ENCODE peak calls at places on chromosomes 13 and 19, in nine cellular contexts. C, R, B, O, Y, J, X, T and U are unnamed samples.

GRCh38 chr19:11421607-11422098 is 2.5 kb upstream of the RGL3 start:
- DNase-seq in C (no peak), B (no peak), Y (peak), O (no peak), R (no peak), T (peak), J (peak), X (peak), U (no peak)

GRCh38 chr13:48038763-48039162 is 1.2 kb downstream of the NUDT15 start:
- DNase-seq in R (no peak), J (no peak), O (no peak), Y (no peak), T (no peak), C (no peak), B (no peak), X (no peak), U (no peak)

GRCh38 chr13:22107549-22107948 is 436.7 kb downstream of the FGF9 start:
- DNase-seq in B (no peak), O (peak), Y (no peak), R (no peak), T (no peak), C (no peak), X (no peak), J (no peak), U (no peak)

GRCh38 chr19:18660051-18660910 is 23.2 kb upstream of the CRTC1 start:
- DNase-seq in O (peak), B (peak), R (peak), X (no peak), T (peak), Y (peak), C (peak), J (peak), U (peak)

GRCh38 chr19:17539288-17540117 is 15.9 kb upstream of the COLGALT1 start:
- DNase-seq in Y (peak), T (peak), C (peak), J (peak), O (peak), B (peak), X (peak), R (peak), U (peak)

GRCh38 chr13:50732712-50733111 is 110.8 kb downstream of the DLEU7 start:
- DNase-seq in B (peak), Y (peak), C (no peak), O (no peak), R (peak), X (no peak), J (no peak), T (no peak), U (peak)

GRCh38 chr19:49442354-49442753 is 1.0 kb upstream of the SLC17A7 start:
- DNase-seq in O (peak), B (no peak), R (no peak), Y (no peak), J (peak), T (no peak), C (peak), X (peak), U (no peak)

GRCh38 chr19:1379961-1380489 is 3.7 kb upstream of the NDUFS7 start:
- DNase-seq in C (no peak), O (no peak), T (no peak), B (no peak), X (no peak), J (no peak), Y (no peak), R (no peak), U (no peak)

GRCh38 chr19:2475018-2475701 is 767 bp upstream of the GADD45B start:
- DNase-seq in X (no peak), J (peak), C (no peak), T (peak), B (peak), O (no peak), Y (peak), R (peak), U (peak)

GRCh38 chr13:93226623-93227279 is at the start of gene GPC6:
- DNase-seq in X (peak), R (peak), Y (peak), J (peak), O (no peak), B (peak), C (peak), T (no peak), U (peak)

GRCh38 chr13:97366172-97366688 is 67.7 kb upstream of the RAP2A start:
- DNase-seq in B (no peak), Y (peak), R (peak), X (no peak), C (no peak), O (no peak), T (no peak), J (no peak), U (no peak)

GRCh38 chr19:44912854-44913253 is 1.6 kb upstream of the APOC1 start:
- DNase-seq in C (no peak), T (peak), R (peak), B (no peak), O (no peak), Y (peak), X (no peak), J (peak), U (no peak)

GRCh38 chr13:111526922-111527321 is 206.5 kb downstream of the TEX29 start:
- DNase-seq in X (peak), C (no peak), J (no peak), Y (no peak), B (no peak), O (no peak), R (no peak), T (peak), U (no peak)

GRCh38 chr19:2083174-2083854 is 12.8 kb downstream of the MOB3A start:
- DNase-seq in R (no peak), X (no peak), J (no peak), Y (no peak), B (no peak), C (no peak), O (no peak), T (no peak), U (no peak)

GRCh38 chr19:45340232-45340898 is at the start of gene KLC3:
- DNase-seq in J (no peak), B (no peak), X (peak), R (no peak), O (peak), C (no peak), T (peak), Y (no peak), U (no peak)

GRCh38 chr19:7507884-7508283 is 8.0 kb upstream of the ZNF358 start:
- DNase-seq in J (peak), X (peak), R (peak), C (peak), Y (peak), O (peak), T (peak), B (peak), U (peak)

GRCh38 chr13:31209172-31209818 is 9.5 kb downstream of the B3GLCT start:
- DNase-seq in T (no peak), R (peak), Y (peak), O (no peak), J (peak), B (peak), C (peak), X (peak), U (peak)

GRCh38 chr13:106919093-106919492 is 351.2 kb upstream of the ARGLU1 start:
- DNase-seq in Y (peak), B (no peak), C (no peak), J (no peak), X (no peak), R (no peak), T (no peak), O (no peak), U (no peak)
- H3K4me3 ChIP-seq in Y (no peak), B (no peak), C (no peak), J (no peak), X (no peak), R (no peak), T (peak), O (no peak), U (no peak)

GRCh38 chr13:19685034-19685433 is 51.6 kb downstream of the MPHOSPH8 start:
- DNase-seq in R (no peak), X (no peak), B (no peak), C (no peak), T (no peak), O (no peak), Y (no peak), J (no peak), U (no peak)

GRCh38 chr13:19685445-19685844 is 52.0 kb downstream of the MPHOSPH8 start:
- DNase-seq in R (no peak), J (no peak), X (no peak), Y (no peak), B (no peak), C (no peak), T (no peak), O (no peak), U (no peak)

GRCh38 chr13:19680751-19681150 is 47.3 kb downstream of the MPHOSPH8 start:
- DNase-seq in X (no peak), J (no peak), B (peak), O (no peak), C (no peak), T (no peak), R (no peak), Y (peak), U (no peak)

GRCh38 chr13:19681517-19681916 is 48.1 kb downstream of the MPHOSPH8 start:
- DNase-seq in R (no peak), J (no peak), O (no peak), Y (no peak), X (no peak), C (no peak), B (peak), T (no peak), U (no peak)
- TF ChIP-seq CTCF in R (no peak), J (no peak), O (no peak), Y (no peak), X (no peak), C (no peak), B (no peak), T (no peak), U (no peak)

GRCh38 chr19:21559444-21559843 is 54.0 kb downstream of the ZNF429 start:
- DNase-seq in Y (no peak), O (no peak), C (no peak), R (no peak), B (no peak), J (no peak), X (peak), T (no peak), U (no peak)
- H3K4me3 ChIP-seq in Y (no peak), O (no peak), C (no peak), R (no peak), B (no peak), J (no peak), X (no peak), T (no peak), U (no peak)

GRCh38 chr19:35153701-35154534 is 617 bp upstream of the FXYD5 start:
- DNase-seq in O (peak), B (no peak), R (no peak), C (no peak), X (peak), J (peak), Y (peak), T (peak), U (no peak)

GRCh38 chr19:35156673-35157014 is 2.1 kb downstream of the FXYD5 start:
- DNase-seq in X (no peak), O (no peak), B (no peak), Y (no peak), T (no peak), J (no peak), C (no peak), R (no peak), U (no peak)

GRCh38 chr19:35155441-35155840 is 906 bp downstream of the FXYD5 start:
- DNase-seq in Y (peak), C (no peak), J (no peak), R (no peak), B (no peak), X (no peak), T (no peak), O (no peak), U (no peak)

GRCh38 chr19:35155981-35156672 is 1.6 kb downstream of the FXYD5 start:
- DNase-seq in J (no peak), T (no peak), X (no peak), R (no peak), O (no peak), Y (no peak), B (no peak), C (no peak), U (no peak)

DNA sequence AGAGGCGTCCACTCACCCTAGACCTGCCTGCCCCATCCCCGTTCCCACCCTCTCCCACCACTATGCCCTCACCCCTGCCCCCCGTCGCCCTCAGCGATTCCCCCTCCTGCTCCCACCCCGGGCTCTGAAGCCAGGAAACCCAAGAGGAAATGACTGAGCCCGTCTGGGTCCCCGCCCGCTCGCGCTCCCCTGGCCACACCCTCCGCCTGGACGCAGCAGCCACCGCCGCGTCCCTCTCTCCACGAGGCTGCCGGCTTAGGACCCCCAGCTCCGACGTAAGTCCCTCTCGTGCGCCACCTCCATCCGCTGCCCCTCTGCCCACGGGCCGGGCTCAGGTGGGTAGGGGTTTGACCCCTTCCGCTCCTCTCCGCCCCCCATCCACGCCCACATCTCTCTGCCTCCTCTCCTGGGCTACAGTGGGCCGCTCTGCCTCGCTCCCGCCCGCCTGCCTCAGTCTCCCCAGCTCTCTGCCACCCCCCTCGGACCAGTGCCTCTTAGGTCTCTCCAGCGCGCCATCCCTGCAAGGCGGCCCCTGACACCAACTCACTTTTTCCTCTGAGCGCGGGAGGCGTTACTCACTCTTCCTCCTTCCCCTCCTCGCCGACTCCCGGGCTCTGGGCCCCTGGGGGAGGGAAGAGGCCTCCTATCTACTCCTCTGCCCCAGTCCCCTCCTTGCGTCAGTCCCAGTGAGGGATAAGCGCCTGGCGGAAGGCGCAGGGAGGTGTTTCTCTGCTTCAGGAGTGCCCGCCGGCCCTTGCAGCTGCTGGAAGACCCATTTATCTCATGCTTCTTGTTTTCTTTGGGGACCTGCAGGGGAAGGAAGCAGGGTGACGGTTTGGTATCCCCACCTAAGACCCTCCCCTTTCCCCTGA is at the start of gene FXYD5:
- DNase-seq in B (peak), T (peak), R (peak), X (peak), C (no peak), J (peak), O (peak), Y (peak), U (peak)
- TF ChIP-seq CTCF in B (no peak), T (no peak), R (no peak), X (no peak), C (no peak), J (no peak), O (no peak), Y (no peak), U (peak)

DNA sequence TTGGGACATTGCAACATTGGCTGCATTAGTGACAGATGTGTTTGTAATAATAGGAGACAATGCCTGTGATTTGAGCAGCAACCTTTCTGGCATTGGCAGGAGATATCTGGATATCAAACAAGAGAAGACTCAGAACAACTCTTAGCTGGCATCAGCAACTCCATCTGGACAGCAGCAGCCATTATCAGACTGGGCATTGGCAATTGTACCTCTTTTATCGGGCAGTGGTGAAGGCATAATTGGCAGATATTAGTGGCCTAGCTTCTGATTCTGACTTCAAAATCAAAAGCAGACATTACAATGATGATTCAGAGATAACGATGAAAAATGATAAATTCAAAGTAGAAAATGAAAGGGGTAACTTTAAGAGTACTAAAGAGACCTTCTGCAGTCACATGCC is 1193.7 kb downstream of the EFNB2 start:
- DNase-seq in B (no peak), J (no peak), T (no peak), R (no peak), Y (no peak), X (no peak), C (no peak), O (no peak), U (no peak)
- H3K4me3 ChIP-seq in B (no peak), J (no peak), T (no peak), R (no peak), Y (no peak), X (no peak), C (no peak), O (no peak), U (no peak)

DNA sequence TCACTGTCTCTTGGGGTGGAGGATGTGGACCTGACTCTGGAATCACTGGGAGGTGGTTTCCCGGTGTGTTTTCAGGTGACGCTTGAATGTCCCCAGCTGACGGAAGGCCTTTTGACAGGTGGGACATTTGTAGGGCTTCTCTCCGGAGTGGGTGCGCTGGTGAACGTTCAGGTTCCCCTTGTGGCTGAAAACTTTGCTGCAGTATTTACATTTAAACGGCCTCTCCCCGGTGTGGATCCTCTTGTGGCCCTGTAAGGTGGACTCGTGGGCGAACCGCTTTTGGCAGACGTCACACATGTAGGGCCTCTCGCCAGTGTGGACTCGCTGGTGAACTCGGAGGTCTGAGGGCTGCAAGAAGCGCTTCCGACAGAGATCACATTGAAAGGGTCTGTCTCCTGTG is 7.8 kb downstream of the ZSCAN5B start:
- DNase-seq in O (no peak), B (no peak), T (no peak), C (no peak), R (no peak), X (no peak), J (no peak), Y (no peak), U (no peak)
- TF ChIP-seq CTCF in O (no peak), B (no peak), T (no peak), C (no peak), R (no peak), X (peak), J (no peak), Y (no peak), U (no peak)

DNA sequence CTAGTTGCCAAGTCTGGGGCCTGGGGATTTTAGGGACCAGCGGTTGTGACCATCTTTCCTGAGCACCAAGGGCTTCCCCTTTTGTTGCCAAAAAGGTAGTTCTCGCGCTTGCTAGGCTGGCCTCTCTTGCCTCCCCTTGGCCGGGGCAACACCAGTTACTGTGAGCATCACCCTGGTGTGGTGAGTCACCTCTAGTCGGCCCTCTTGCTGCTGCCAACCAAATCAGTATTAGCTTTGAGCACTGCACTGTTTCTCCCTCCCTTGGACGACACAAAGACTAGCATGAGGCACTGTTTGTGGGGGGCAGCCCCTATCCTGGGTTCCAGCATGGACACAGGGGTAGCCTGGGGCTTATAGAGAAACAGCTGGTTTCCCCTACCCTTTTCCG is 6.9 kb downstream of the SYDE1 start:
- DNase-seq in T (no peak), J (no peak), O (no peak), X (no peak), R (peak), C (no peak), B (peak), Y (peak), U (peak)
- H3K4me3 ChIP-seq in T (no peak), J (no peak), O (no peak), X (no peak), R (no peak), C (no peak), B (no peak), Y (no peak), U (no peak)

DNA sequence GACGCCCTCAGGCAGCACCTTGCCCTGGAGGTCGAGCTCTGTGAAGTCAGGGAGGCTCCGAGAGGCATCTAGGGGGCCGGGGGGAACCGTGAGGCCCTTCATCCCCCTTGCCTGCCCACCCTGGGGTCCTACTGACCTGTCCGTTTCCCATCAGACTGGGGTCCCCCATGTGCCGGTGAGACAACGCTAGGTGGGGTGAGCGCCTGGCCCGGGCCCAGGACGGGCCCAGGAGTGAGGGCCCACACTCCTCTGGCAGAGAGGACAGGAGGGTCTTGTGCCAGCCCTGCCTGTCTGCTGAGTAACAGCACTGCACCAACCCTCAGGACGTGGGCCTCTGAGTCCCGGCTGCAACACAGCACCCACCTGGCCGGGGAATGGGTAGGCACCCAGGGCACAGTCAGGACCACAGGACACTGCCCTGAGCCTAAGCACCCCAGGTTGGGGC is 14.4 kb downstream of the DCAF15 start:
- DNase-seq in J (no peak), R (no peak), Y (no peak), O (no peak), C (no peak), T (no peak), B (no peak), X (no peak), U (no peak)
- TF ChIP-seq CTCF in J (no peak), R (no peak), Y (no peak), O (no peak), C (no peak), T (no peak), B (no peak), X (no peak), U (no peak)

GRCh38 chr13:114130708-114131580 is 1.5 kb downstream of the RASA3 start:
- DNase-seq in B (peak), Y (peak), X (no peak), O (peak), C (peak), R (peak), T (peak), J (peak), U (peak)

GRCh38 chr13:114128624-114129522 is 3.5 kb downstream of the RASA3 start:
- DNase-seq in Y (peak), C (peak), B (peak), J (peak), T (peak), R (peak), O (no peak), X (no peak), U (peak)

GRCh38 chr13:114128348-114128623 is 4.1 kb downstream of the RASA3 start:
- DNase-seq in R (no peak), B (no peak), C (no peak), Y (no peak), J (no peak), X (no peak), O (no peak), T (peak), U (no peak)

GRCh38 chr13:114130131-114130707 is 2.2 kb downstream of the RASA3 start:
- DNase-seq in X (peak), R (no peak), B (no peak), J (peak), Y (no peak), O (no peak), T (peak), C (no peak), U (no peak)

DNA sequence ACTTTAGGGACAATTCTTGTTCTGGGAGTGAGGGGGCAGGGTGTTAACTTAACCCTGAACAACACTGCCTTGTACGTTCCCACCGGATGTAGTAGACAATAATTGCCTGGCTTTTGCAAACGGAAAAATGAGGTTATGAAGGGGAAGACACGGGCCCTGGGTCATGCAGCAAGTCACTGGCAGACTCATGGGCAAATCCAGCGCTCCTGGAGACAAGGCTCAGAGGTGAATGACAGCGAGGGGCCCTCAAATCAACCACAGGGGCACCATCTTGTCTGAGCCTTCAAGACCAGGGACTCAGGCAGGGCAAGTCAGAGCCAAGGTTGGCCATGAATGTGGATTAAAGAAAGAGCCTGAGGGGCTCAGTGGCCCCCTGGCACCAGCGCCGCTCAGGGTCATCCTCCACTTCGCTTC is 2.8 kb downstream of the RASA3 start:
- DNase-seq in Y (no peak), C (no peak), O (no peak), R (no peak), B (no peak), J (no peak), T (no peak), X (no peak), U (no peak)
- H3K4me3 ChIP-seq in Y (peak), C (peak), O (no peak), R (peak), B (no peak), J (peak), T (peak), X (no peak), U (peak)